ENCODE peak calls at places on chromosomes 1 and 21, in four cellular contexts. One of them, this sample, is unnamed.

GRCh38 chr1:43269627-43270375 is at the start of gene TMEM125:
- DNase-seq in left lung: peak
- DNase-seq in nephron progenitor cell: no peak
- DNase-seq in endothelial cell: no peak
- DNase-seq in this sample: peak

GRCh38 chr1:38891753-38892152 is 10.4 kb upstream of the GJA9 start:
- DNase-seq in endothelial cell: no peak
- DNase-seq in nephron progenitor cell: no peak
- DNase-seq in left lung: no peak
- DNase-seq in this sample: no peak

GRCh38 chr1:15950302-15950701 is 25.6 kb downstream of the ZBTB17 start:
- DNase-seq in left lung: no peak
- DNase-seq in endothelial cell: no peak
- DNase-seq in nephron progenitor cell: no peak
- DNase-seq in this sample: no peak

GRCh38 chr1:111598534-111598933 is 21.1 kb upstream of the RAP1A start:
- DNase-seq in left lung: no peak
- DNase-seq in nephron progenitor cell: no peak
- DNase-seq in endothelial cell: no peak
- DNase-seq in this sample: no peak

GRCh38 chr1:19128965-19129514 is 81.0 kb downstream of the UBR4 start:
- DNase-seq in nephron progenitor cell: no peak
- DNase-seq in left lung: no peak
- DNase-seq in endothelial cell: no peak
- DNase-seq in this sample: no peak

GRCh38 chr1:153842006-153842471 is 66.8 kb downstream of the SLC27A3 start:
- DNase-seq in nephron progenitor cell: no peak
- DNase-seq in endothelial cell: no peak
- DNase-seq in left lung: peak
- DNase-seq in this sample: no peak

GRCh38 chr1:77447669-77448068 is 165.8 kb downstream of the AK5 start:
- DNase-seq in endothelial cell: no peak
- DNase-seq in nephron progenitor cell: no peak
- DNase-seq in left lung: no peak
- DNase-seq in this sample: no peak

GRCh38 chr1:33234588-33234990 is 21.7 kb upstream of the ZNF362 start:
- DNase-seq in endothelial cell: no peak
- DNase-seq in left lung: no peak
- DNase-seq in nephron progenitor cell: peak
- DNase-seq in this sample: no peak

GRCh38 chr1:206455681-206456344 is 14.5 kb upstream of the IKBKE start:
- DNase-seq in left lung: no peak
- DNase-seq in nephron progenitor cell: no peak
- DNase-seq in endothelial cell: no peak
- DNase-seq in this sample: no peak

GRCh38 chr1:223074901-223075300 is 68.1 kb downstream of the TLR5 start:
- DNase-seq in endothelial cell: no peak
- DNase-seq in nephron progenitor cell: no peak
- DNase-seq in left lung: no peak
- DNase-seq in this sample: no peak

GRCh38 chr1:59846895-59847282 is 32.1 kb downstream of the HOOK1 start:
- DNase-seq in nephron progenitor cell: no peak
- DNase-seq in left lung: no peak
- DNase-seq in endothelial cell: no peak
- DNase-seq in this sample: no peak

GRCh38 chr21:46078322-46078981 is 19.5 kb upstream of the COL6A2 start:
- DNase-seq in nephron progenitor cell: no peak
- DNase-seq in endothelial cell: no peak
- DNase-seq in left lung: peak
- DNase-seq in this sample: peak

GRCh38 chr1:154276797-154277196 is 4.4 kb downstream of the HAX1 start:
- DNase-seq in left lung: no peak
- DNase-seq in endothelial cell: no peak
- DNase-seq in nephron progenitor cell: no peak
- DNase-seq in this sample: no peak

GRCh38 chr1:27971674-27972073 is 11.9 kb downstream of the XKR8 start:
- DNase-seq in nephron progenitor cell: no peak
- DNase-seq in endothelial cell: no peak
- DNase-seq in left lung: no peak
- DNase-seq in this sample: no peak

GRCh38 chr1:184028854-184029623 is 8.5 kb downstream of the COLGALT2 start:
- DNase-seq in endothelial cell: no peak
- DNase-seq in nephron progenitor cell: no peak
- DNase-seq in left lung: no peak
- DNase-seq in this sample: no peak

GRCh38 chr1:19811206-19811851 is 3.8 kb downstream of the RNF186 start:
- DNase-seq in left lung: peak
- DNase-seq in nephron progenitor cell: peak
- DNase-seq in endothelial cell: peak
- DNase-seq in this sample: peak

GRCh38 chr1:11845641-11846335 is 1.8 kb downstream of the NPPA start:
- DNase-seq in nephron progenitor cell: peak
- DNase-seq in endothelial cell: no peak
- DNase-seq in left lung: no peak
- DNase-seq in this sample: no peak

GRCh38 chr1:175317309-175317708 is 124.7 kb upstream of the KIAA0040 start:
- DNase-seq in left lung: no peak
- DNase-seq in nephron progenitor cell: peak
- DNase-seq in endothelial cell: peak
- DNase-seq in this sample: no peak

GRCh38 chr1:10838541-10838940 is 42.1 kb upstream of the CASZ1 start:
- DNase-seq in nephron progenitor cell: no peak
- DNase-seq in endothelial cell: no peak
- DNase-seq in left lung: no peak
- DNase-seq in this sample: peak

GRCh38 chr21:44316277-44316900 is 16.5 kb downstream of the PFKL start:
- DNase-seq in endothelial cell: no peak
- DNase-seq in left lung: no peak
- DNase-seq in nephron progenitor cell: no peak
- DNase-seq in this sample: no peak

GRCh38 chr1:173062156-173062938 is 11.6 kb upstream of the TNFSF18 start:
- DNase-seq in endothelial cell: no peak
- DNase-seq in nephron progenitor cell: no peak
- DNase-seq in left lung: no peak
- DNase-seq in this sample: no peak

GRCh38 chr1:156911587-156912298 is 8.7 kb upstream of the LRRC71 start:
- DNase-seq in endothelial cell: no peak
- DNase-seq in nephron progenitor cell: no peak
- DNase-seq in left lung: no peak
- DNase-seq in this sample: no peak

GRCh38 chr1:18434041-18434440 is 46.7 kb upstream of the KLHDC7A start:
- DNase-seq in endothelial cell: no peak
- DNase-seq in left lung: no peak
- DNase-seq in nephron progenitor cell: no peak
- DNase-seq in this sample: no peak

GRCh38 chr1:117967900-117968299 is 38.4 kb downstream of the WDR3 start:
- DNase-seq in left lung: no peak
- DNase-seq in nephron progenitor cell: no peak
- DNase-seq in endothelial cell: no peak
- DNase-seq in this sample: no peak

GRCh38 chr1:19436716-19437476 is 48.4 kb downstream of the CAPZB start:
- DNase-seq in nephron progenitor cell: no peak
- DNase-seq in endothelial cell: no peak
- DNase-seq in left lung: peak
- DNase-seq in this sample: peak

GRCh38 chr1:28601696-28602095 is 9.6 kb downstream of the RAB42 start:
- DNase-seq in endothelial cell: no peak
- DNase-seq in nephron progenitor cell: no peak
- DNase-seq in left lung: no peak
- DNase-seq in this sample: no peak

GRCh38 chr21:34995979-34996303 is 53.2 kb downstream of the RUNX1 start:
- DNase-seq in nephron progenitor cell: no peak
- DNase-seq in left lung: no peak
- DNase-seq in endothelial cell: no peak
- DNase-seq in this sample: no peak

GRCh38 chr1:54716299-54717047 is 812 bp downstream of the TTC4 start:
- DNase-seq in nephron progenitor cell: no peak
- DNase-seq in left lung: no peak
- DNase-seq in endothelial cell: no peak
- DNase-seq in this sample: no peak

GRCh38 chr21:29376556-29376955 is 77.8 kb downstream of the BACH1 start:
- DNase-seq in endothelial cell: peak
- DNase-seq in nephron progenitor cell: peak
- DNase-seq in left lung: peak
- DNase-seq in this sample: peak

GRCh38 chr1:9341301-9341845 is 48.7 kb downstream of the SPSB1 start:
- DNase-seq in left lung: no peak
- DNase-seq in nephron progenitor cell: no peak
- DNase-seq in endothelial cell: no peak
- DNase-seq in this sample: no peak

GRCh38 chr1:175576870-175577269 is 166.5 kb downstream of the TNR start:
- DNase-seq in endothelial cell: no peak
- DNase-seq in left lung: no peak
- DNase-seq in nephron progenitor cell: no peak
- DNase-seq in this sample: no peak

GRCh38 chr1:55309786-55310516 is 94.8 kb upstream of the USP24 start:
- DNase-seq in endothelial cell: no peak
- DNase-seq in left lung: no peak
- DNase-seq in nephron progenitor cell: no peak
- DNase-seq in this sample: no peak

GRCh38 chr21:40752125-40752524 is 94.8 kb downstream of the DSCAM start:
- DNase-seq in left lung: no peak
- DNase-seq in endothelial cell: no peak
- DNase-seq in nephron progenitor cell: peak
- DNase-seq in this sample: no peak

GRCh38 chr1:155920717-155921116 is 9.6 kb upstream of the RIT1 start:
- DNase-seq in left lung: no peak
- DNase-seq in endothelial cell: no peak
- DNase-seq in nephron progenitor cell: no peak
- DNase-seq in this sample: no peak

GRCh38 chr1:12244585-12244984 is 14.8 kb downstream of the VPS13D start:
- DNase-seq in endothelial cell: no peak
- DNase-seq in nephron progenitor cell: no peak
- DNase-seq in left lung: no peak
- DNase-seq in this sample: no peak

GRCh38 chr1:17485280-17485679 is 45.8 kb upstream of the RCC2 start:
- DNase-seq in endothelial cell: peak
- DNase-seq in left lung: no peak
- DNase-seq in nephron progenitor cell: peak
- DNase-seq in this sample: no peak

GRCh38 chr1:202710070-202711025 is at the start of gene SYT2:
- DNase-seq in left lung: peak
- DNase-seq in nephron progenitor cell: peak
- DNase-seq in endothelial cell: peak
- DNase-seq in this sample: no peak
- TF ChIP-seq CTCF in left lung: no peak
- TF ChIP-seq CTCF in nephron progenitor cell: no peak
- TF ChIP-seq CTCF in endothelial cell: no peak
- TF ChIP-seq CTCF in this sample: no peak

GRCh38 chr1:165073402-165074007 is 283.0 kb downstream of the LMX1A start:
- DNase-seq in endothelial cell: peak
- DNase-seq in nephron progenitor cell: peak
- DNase-seq in left lung: no peak
- DNase-seq in this sample: no peak
- TF ChIP-seq CTCF in endothelial cell: peak
- TF ChIP-seq CTCF in nephron progenitor cell: peak
- TF ChIP-seq CTCF in left lung: peak
- TF ChIP-seq CTCF in this sample: peak

DNA sequence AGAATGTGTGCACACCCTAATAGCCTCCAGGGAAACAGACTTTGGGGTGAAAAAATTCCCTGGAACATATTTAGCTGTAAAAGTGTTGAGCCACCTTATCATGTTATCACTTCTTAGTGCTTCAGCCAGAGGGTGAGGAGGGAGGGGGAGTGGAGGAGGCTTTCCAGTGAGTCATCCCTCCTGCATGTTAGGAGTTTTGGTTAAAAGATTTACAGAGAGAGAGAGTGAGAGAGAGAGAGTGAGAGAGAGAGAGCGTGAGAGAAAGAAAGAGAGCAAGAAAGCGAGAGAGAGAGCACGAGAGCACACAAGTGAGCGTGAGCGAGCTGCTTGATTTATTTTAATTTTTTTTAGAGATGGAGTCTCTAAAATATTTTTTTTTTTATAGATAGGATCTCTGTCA is 13.5 kb upstream of the CACNA1E start:
- DNase-seq in endothelial cell: no peak
- DNase-seq in nephron progenitor cell: no peak
- DNase-seq in left lung: no peak
- DNase-seq in this sample: no peak
- TF ChIP-seq CTCF in endothelial cell: no peak
- TF ChIP-seq CTCF in nephron progenitor cell: no peak
- TF ChIP-seq CTCF in left lung: no peak
- TF ChIP-seq CTCF in this sample: no peak

GRCh38 chr1:197526736-197527371 is 248.4 kb downstream of the DENND1B start:
- DNase-seq in endothelial cell: no peak
- DNase-seq in nephron progenitor cell: no peak
- DNase-seq in left lung: no peak
- DNase-seq in this sample: no peak

GRCh38 chr1:197519741-197520334 is 251.8 kb downstream of the CRB1 start:
- DNase-seq in left lung: no peak
- DNase-seq in endothelial cell: no peak
- DNase-seq in nephron progenitor cell: no peak
- DNase-seq in this sample: no peak

DNA sequence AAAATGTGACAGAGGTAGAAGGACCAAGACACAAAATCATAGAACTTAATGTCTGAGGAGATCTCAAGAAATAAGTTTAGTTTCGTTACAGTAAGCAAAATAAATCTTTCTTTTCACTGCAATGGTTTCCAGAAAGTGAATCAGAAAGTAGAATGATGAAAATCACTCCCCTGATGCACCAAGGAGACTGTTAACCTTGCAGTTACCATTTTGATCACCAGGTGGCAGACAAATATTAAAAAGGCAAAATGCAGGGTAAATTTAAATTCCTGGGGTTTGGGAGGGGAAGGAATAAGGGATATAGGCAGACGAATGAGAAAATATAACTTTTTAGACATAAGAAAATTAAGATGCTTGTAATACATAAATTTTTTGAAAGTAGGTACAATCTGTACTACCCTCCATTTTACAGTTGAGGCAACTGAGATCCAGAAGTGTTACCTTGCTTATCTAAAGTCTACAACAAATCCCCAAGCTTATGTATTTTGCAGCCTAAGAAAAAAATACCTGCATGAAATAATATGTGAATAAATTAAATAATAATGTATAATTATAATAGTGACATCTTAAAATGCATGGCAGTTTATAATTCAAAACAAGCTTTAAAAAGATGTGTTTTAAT is 253.2 kb downstream of the CRB1 start:
- DNase-seq in nephron progenitor cell: peak
- DNase-seq in left lung: no peak
- DNase-seq in endothelial cell: peak
- DNase-seq in this sample: no peak
- TF ChIP-seq CTCF in nephron progenitor cell: peak
- TF ChIP-seq CTCF in left lung: peak
- TF ChIP-seq CTCF in endothelial cell: peak
- TF ChIP-seq CTCF in this sample: peak

This sample was measured in upper lobe of right lung.